ENCODE peak calls at places on chromosomes 1 and 21, in eight cellular contexts. K is Panc1, D is esophagus muscularis mucosa, Y is prostate gland, X is sigmoid colon, J is GM23338, O is suprapubic skin, G is breast epithelium. H is an unnamed sample.

GRCh38 chr1:219189021-219189824 is 15.5 kb downstream of the LYPLAL1 start:
- DNase-seq in K (no peak), D (no peak), Y (no peak), X (no peak), J (no peak), O (no peak), G (no peak), H (no peak)

GRCh38 chr1:37051386-37051785 is 17.1 kb upstream of the GRIK3 start:
- DNase-seq in K (no peak), D (no peak), Y (no peak), X (no peak), J (no peak), O (no peak), G (no peak), H (no peak)

GRCh38 chr1:219330669-219331068 is 157.0 kb downstream of the LYPLAL1 start:
- DNase-seq in K (no peak), D (no peak), Y (no peak), X (no peak), J (no peak), O (no peak), G (no peak), H (no peak)

GRCh38 chr1:225454067-225454618 is 26.3 kb upstream of the LBR start:
- DNase-seq in K (no peak), D (no peak), Y (no peak), X (peak; percentile 65), J (no peak), O (peak; percentile 53), G (no peak), H (peak; percentile 7)

GRCh38 chr1:11691302-11691914 is at the start of gene DRAXIN:
- DNase-seq in K (no peak), D (no peak), Y (no peak), X (no peak), J (peak; percentile 89), O (no peak), G (no peak), H (no peak)

GRCh38 chr1:179079113-179079761 is 2.6 kb upstream of the TOR3A start:
- DNase-seq in K (peak; percentile 47), D (no peak), Y (peak; percentile 62), X (peak; percentile 74), J (peak; percentile 89), O (no peak), G (peak; percentile 50), H (peak; percentile 57)

GRCh38 chr1:12464028-12464427 is 154.0 kb downstream of the DHRS3 start:
- DNase-seq in K (no peak), D (peak; percentile 92), Y (no peak), X (peak; percentile 81), J (no peak), O (no peak), G (no peak), H (no peak)

GRCh38 chr1:60972841-60973364 is 109.5 kb upstream of the NFIA start:
- DNase-seq in K (no peak), D (no peak), Y (no peak), X (no peak), J (no peak), O (no peak), G (no peak), H (no peak)

GRCh38 chr1:94792473-94792875 is 27.7 kb upstream of the SLC44A3 start:
- DNase-seq in K (no peak), D (peak; percentile 79), Y (no peak), X (peak; percentile 68), J (no peak), O (no peak), G (no peak), H (peak; percentile 20)

GRCh38 chr1:109497449-109498160 is 3.7 kb downstream of the CYB561D1 start:
- DNase-seq in K (no peak), D (no peak), Y (no peak), X (no peak), J (no peak), O (no peak), G (no peak), H (no peak)

GRCh38 chr1:75341537-75341936 is 207.3 kb downstream of the LHX8 start:
- DNase-seq in K (no peak), D (no peak), Y (no peak), X (no peak), J (no peak), O (no peak), G (no peak), H (no peak)

GRCh38 chr1:224894915-224895314 is 34.6 kb upstream of the DNAH14 start:
- DNase-seq in K (no peak), D (peak; percentile 66), Y (no peak), X (no peak), J (peak; percentile 82), O (no peak), G (no peak), H (no peak)

GRCh38 chr1:202834771-202835547 is 24.2 kb downstream of the PCAT6 start:
- DNase-seq in K (no peak), D (no peak), Y (no peak), X (no peak), J (no peak), O (no peak), G (no peak), H (no peak)

GRCh38 chr21:42263591-42264131 is 44.7 kb downstream of the ABCG1 start:
- DNase-seq in K (no peak), D (no peak), Y (peak; percentile 63), X (peak; percentile 76), J (peak; percentile 26), O (no peak), G (peak; percentile 51), H (no peak)

GRCh38 chr21:31878831-31879230 is 6.0 kb downstream of the HUNK start:
- DNase-seq in K (no peak), D (no peak), Y (no peak), X (no peak), J (no peak), O (no peak), G (no peak), H (no peak)

GRCh38 chr1:54283214-54283996 is 83.4 kb downstream of the MRPL37 start:
- DNase-seq in K (no peak), D (no peak), Y (no peak), X (no peak), J (no peak), O (no peak), G (no peak), H (no peak)

GRCh38 chr1:66607458-66607857 is 73.5 kb downstream of the SGIP1 start:
- DNase-seq in K (no peak), D (no peak), Y (no peak), X (no peak), J (peak; percentile 62), O (no peak), G (no peak), H (no peak)

GRCh38 chr1:86788300-86789206 is 84.2 kb downstream of the SH3GLB1 start:
- DNase-seq in K (peak; percentile 69), D (no peak), Y (no peak), X (peak; percentile 73), J (no peak), O (peak; percentile 78), G (no peak), H (no peak)

GRCh38 chr1:119805746-119806145 is 5.5 kb downstream of the REG4 start:
- DNase-seq in K (no peak), D (peak; percentile 39), Y (no peak), X (no peak), J (no peak), O (no peak), G (no peak), H (no peak)

GRCh38 chr1:111281411-111281810 is 9.2 kb upstream of the CHIA start:
- DNase-seq in K (no peak), D (no peak), Y (no peak), X (no peak), J (no peak), O (no peak), G (no peak), H (no peak)

DNA sequence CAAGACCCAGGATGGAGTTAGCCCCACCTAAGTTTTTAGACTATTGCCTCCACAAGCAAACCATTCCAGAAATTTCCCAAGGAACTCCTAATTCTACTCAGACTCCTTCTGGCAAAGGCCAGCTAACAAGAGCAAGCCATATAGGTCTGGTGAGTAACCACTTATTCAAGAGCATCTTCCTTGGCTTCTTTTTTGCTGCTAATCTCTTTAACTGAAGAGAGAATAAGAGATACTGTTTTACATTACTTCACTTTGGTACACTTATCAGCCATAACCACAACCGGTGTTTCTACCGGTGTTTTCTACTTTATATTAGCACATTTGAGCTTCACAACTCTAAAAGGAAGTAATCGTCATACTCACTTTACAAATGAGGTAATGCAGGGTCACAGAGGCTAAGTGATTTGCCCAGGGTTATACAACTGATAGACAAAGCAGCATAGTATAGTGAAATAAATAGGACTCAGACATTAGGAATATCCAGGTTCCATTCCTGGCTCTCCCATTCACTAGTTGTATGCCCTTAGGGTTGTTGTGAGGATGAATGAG is 1.7 kb upstream of the EPS15 start:
- DNase-seq in K (no peak), D (no peak), Y (no peak), X (no peak), J (no peak), O (no peak), G (no peak), H (no peak)
- TF ChIP-seq POLR2AphosphoS5 in K (no peak), D (no peak), Y (peak; percentile 13), X (no peak), J (no peak), O (no peak), G (no peak), H (no peak)

DNA sequence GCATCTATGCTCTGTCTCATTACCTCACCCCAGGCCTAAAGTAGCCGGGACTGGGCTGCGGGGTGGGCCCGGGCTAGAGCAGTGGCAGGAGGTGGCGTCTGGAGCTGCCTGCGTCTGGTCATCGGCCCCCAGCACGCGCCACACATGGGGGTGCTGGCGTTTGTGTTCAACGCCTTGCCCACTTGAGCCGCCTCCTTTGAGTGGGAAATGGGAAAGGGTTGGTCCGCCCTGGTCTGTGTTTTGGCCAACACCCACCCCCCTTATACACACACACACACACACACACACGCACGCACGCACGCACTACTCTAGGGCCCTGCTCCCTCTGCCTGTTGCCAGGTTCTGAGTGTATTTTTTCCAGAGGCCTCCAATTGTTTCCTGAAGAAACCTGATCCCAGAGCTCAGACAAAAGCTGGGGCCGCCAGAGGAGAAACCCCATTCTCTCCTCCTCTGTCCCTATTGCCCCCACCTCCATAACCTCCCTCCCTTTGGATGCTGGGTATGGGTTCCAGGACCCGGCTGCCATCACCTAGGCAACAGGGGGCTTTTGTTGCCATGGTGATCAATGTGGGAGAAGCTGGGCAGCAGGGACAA is 10.1 kb downstream of the VANGL2 start:
- DNase-seq in K (no peak), D (no peak), Y (no peak), X (no peak), J (peak; percentile 77), O (no peak), G (no peak), H (no peak)
- TF ChIP-seq POLR2AphosphoS5 in K (no peak), D (no peak), Y (no peak), X (no peak), J (no peak), O (no peak), G (no peak), H (no peak)

GRCh38 chr1:236877661-236878060 is 82.6 kb downstream of the MTR start:
- DNase-seq in K (no peak), D (no peak), Y (no peak), X (no peak), J (no peak), O (no peak), G (no peak), H (no peak)
- TF ChIP-seq POLR2AphosphoS5 in K (no peak), D (no peak), Y (no peak), X (no peak), J (no peak), O (no peak), G (no peak), H (no peak)

DNA sequence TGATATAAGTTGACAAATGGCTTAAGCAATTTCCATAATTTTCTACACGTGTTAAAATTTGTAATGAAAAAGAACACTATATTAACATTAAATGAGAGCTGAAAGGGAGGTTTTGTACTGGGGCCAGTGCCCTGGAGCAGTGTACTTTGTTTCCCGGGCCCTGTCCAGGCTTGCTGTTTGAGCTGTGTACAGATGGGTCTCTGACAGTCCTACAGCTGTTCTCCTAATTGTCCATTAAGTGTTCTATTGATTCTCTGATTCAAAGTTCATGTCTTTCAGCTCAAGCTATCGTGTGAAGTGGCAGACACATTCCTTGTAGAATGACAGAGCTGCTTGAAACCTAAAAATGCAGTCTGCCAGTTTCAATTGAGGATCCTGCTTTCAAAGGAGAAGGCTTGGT is 98.2 kb downstream of the ATG4C start:
- DNase-seq in K (no peak), D (no peak), Y (no peak), X (no peak), J (no peak), O (no peak), G (no peak), H (no peak)
- TF ChIP-seq POLR2AphosphoS5 in K (no peak), D (no peak), Y (no peak), X (no peak), J (no peak), O (no peak), G (no peak), H (no peak)